ENCODE peak calls at places on chromosome 15, in four cellular contexts. Z, V, F and O are unnamed samples. For H3K4me1, the result is how much of the 10 kb centered on the place peaks cover.

GRCh38 chr15:41603941-41604660 is 45.1 kb downstream of the TYRO3 start:
- DNase-seq in Z (peak), V (peak), F (peak), O (peak)

GRCh38 chr15:67094001-67094826 is 28.8 kb downstream of the SMAD3 start:
- DNase-seq in Z (no peak), V (no peak), F (no peak), O (no peak)

GRCh38 chr15:57025264-57025939 is 107.0 kb downstream of the TCF12 start:
- DNase-seq in Z (no peak), V (no peak), F (peak), O (no peak)

GRCh38 chr15:95845862-95846515 is 484.5 kb upstream of the NR2F2 start:
- DNase-seq in Z (no peak), V (peak), F (no peak), O (no peak)

GRCh38 chr15:41024141-41024540 is 70.9 kb downstream of the CHAC1 start:
- DNase-seq in Z (no peak), V (no peak), F (no peak), O (no peak)

GRCh38 chr15:32715276-32715675 is 2.5 kb upstream of the GREM1 start:
- DNase-seq in Z (no peak), V (no peak), F (no peak), O (no peak)

GRCh38 chr15:67611803-67612369 is 69.4 kb downstream of the MAP2K5 start:
- DNase-seq in Z (no peak), V (no peak), F (no peak), O (no peak)

GRCh38 chr15:38260077-38260476 is 7.4 kb downstream of the SPRED1 start:
- DNase-seq in Z (no peak), V (no peak), F (no peak), O (no peak)

GRCh38 chr15:36774765-36775164 is 195.3 kb downstream of the CDIN1 start:
- DNase-seq in Z (no peak), V (no peak), F (no peak), O (no peak)

GRCh38 chr15:95715919-95716318 is 614.6 kb upstream of the NR2F2 start:
- DNase-seq in Z (no peak), V (no peak), F (no peak), O (no peak)

GRCh38 chr15:77874071-77874470 is 203.4 kb downstream of the TBC1D2B start:
- DNase-seq in Z (no peak), V (no peak), F (no peak), O (no peak)

GRCh38 chr15:57551717-57552677 is 39.7 kb upstream of the MYZAP start:
- DNase-seq in Z (no peak), V (peak), F (peak), O (no peak)

GRCh38 chr15:51814616-51815015 is 14.8 kb upstream of the TMOD3 start:
- DNase-seq in Z (no peak), V (no peak), F (no peak), O (no peak)

GRCh38 chr15:69185706-69186105 is 25.3 kb downstream of the GLCE start:
- DNase-seq in Z (no peak), V (no peak), F (no peak), O (no peak)

GRCh38 chr15:68315495-68316007 is 38.0 kb downstream of the FEM1B start:
- DNase-seq in Z (no peak), V (no peak), F (no peak), O (no peak)

GRCh38 chr15:57973534-57973933 is 92.0 kb downstream of the ALDH1A2 start:
- DNase-seq in Z (no peak), V (no peak), F (no peak), O (no peak)

GRCh38 chr15:57422113-57422754 is 45.9 kb downstream of the CGNL1 start:
- DNase-seq in Z (no peak), V (no peak), F (no peak), O (no peak)

GRCh38 chr15:51341366-51342248 is at the start of gene GLDN:
- DNase-seq in Z (no peak), V (peak), F (no peak), O (peak)

GRCh38 chr15:40782609-40783227 is 12.9 kb downstream of the C15orf62 start:
- DNase-seq in Z (peak), V (no peak), F (peak), O (peak)

GRCh38 chr15:69794643-69795461 is 302.9 kb downstream of the TLE3 start:
- DNase-seq in Z (no peak), V (no peak), F (peak), O (no peak)

GRCh38 chr15:27475395-27475794 is 504.4 kb downstream of the GABRG3 start:
- DNase-seq in Z (no peak), V (no peak), F (no peak), O (no peak)

GRCh38 chr15:73273181-73274002 is 95.4 kb downstream of the HCN4 start:
- DNase-seq in Z (peak), V (peak), F (peak), O (peak)

GRCh38 chr15:93210995-93211394 is 122.0 kb upstream of the RGMA start:
- DNase-seq in Z (no peak), V (no peak), F (no peak), O (no peak)

GRCh38 chr15:85423256-85423655 is 42.9 kb downstream of the AKAP13 start:
- DNase-seq in Z (no peak), V (no peak), F (no peak), O (no peak)

GRCh38 chr15:96324192-96324895 is 6.2 kb upstream of the NR2F2 start:
- DNase-seq in Z (no peak), V (no peak), F (peak), O (peak)

GRCh38 chr15:58511588-58511987 is 79.8 kb downstream of the LIPC start:
- DNase-seq in Z (no peak), V (no peak), F (no peak), O (no peak)

GRCh38 chr15:33473005-33473404 is 162.2 kb downstream of the RYR3 start:
- DNase-seq in Z (no peak), V (no peak), F (no peak), O (no peak)

GRCh38 chr15:59642351-59642750 is 15.0 kb downstream of the GTF2A2 start:
- DNase-seq in Z (no peak), V (no peak), F (no peak), O (no peak)

GRCh38 chr15:101288905-101289513 is 6.0 kb downstream of the SNRPA1 start:
- DNase-seq in Z (peak), V (no peak), F (peak), O (no peak)

GRCh38 chr15:62469874-62470688 is 305.0 kb upstream of the C2CD4B start:
- DNase-seq in Z (no peak), V (peak), F (peak), O (no peak)

GRCh38 chr15:28904541-28905303 is 18.9 kb downstream of the APBA2 start:
- DNase-seq in Z (no peak), V (no peak), F (no peak), O (no peak)

GRCh38 chr15:89860446-89860845 is 33.3 kb downstream of the AP3S2 start:
- DNase-seq in Z (no peak), V (no peak), F (no peak), O (no peak)
- H3K4me1 ChIP-seq in Z (under half), V (under half), F (under half), O (under half)

GRCh38 chr15:45118131-45118588 is 4.0 kb downstream of the DUOXA2 start:
- DNase-seq in Z (peak), V (peak), F (peak), O (peak)

GRCh38 chr15:45116006-45116481 is 1.9 kb downstream of the DUOXA2 start:
- DNase-seq in Z (no peak), V (no peak), F (no peak), O (no peak)

GRCh38 chr15:45117327-45118130 is 3.4 kb downstream of the DUOXA2 start:
- DNase-seq in Z (no peak), V (no peak), F (no peak), O (no peak)

GRCh38 chr15:45115312-45115820 is 1.2 kb downstream of the DUOXA2 start:
- DNase-seq in Z (no peak), V (no peak), F (no peak), O (no peak)

GRCh38 chr15:45116482-45117326 is 2.6 kb downstream of the DUOXA2 start:
- DNase-seq in Z (no peak), V (no peak), F (no peak), O (no peak)
- TF ChIP-seq CTCF in Z (no peak), V (no peak), F (no peak), O (no peak)

GRCh38 chr15:60722328-60723112 is 243.6 kb upstream of the ICE2 start:
- DNase-seq in Z (no peak), V (no peak), F (no peak), O (no peak)
- H3K4me1 ChIP-seq in Z (under half), V (under half), F (under half), O (under half)

GRCh38 chr15:25944386-25944785 is 81.3 kb upstream of the ATP10A start:
- DNase-seq in Z (no peak), V (no peak), F (no peak), O (no peak)
- TF ChIP-seq CTCF in Z (no peak), V (no peak), F (no peak), O (no peak)

GRCh38 chr15:64164436-64164835 is 1.6 kb upstream of the PPIB start:
- DNase-seq in Z (no peak), V (no peak), F (no peak), O (no peak)
- H3K4me1 ChIP-seq in Z (under half), V (under half), F (under half), O (under half)

GRCh38 chr15:80620141-80620540 is 75.0 kb upstream of the ABHD17C start:
- DNase-seq in Z (no peak), V (no peak), F (no peak), O (no peak)

GRCh38 chr15:80615783-80616391 is 79.2 kb upstream of the ABHD17C start:
- DNase-seq in Z (no peak), V (peak), F (peak), O (peak)

GRCh38 chr15:80618666-80619481 is 76.2 kb upstream of the ABHD17C start:
- DNase-seq in Z (no peak), V (no peak), F (no peak), O (no peak)

GRCh38 chr15:80620931-80621330 is 74.2 kb upstream of the ABHD17C start:
- DNase-seq in Z (no peak), V (no peak), F (no peak), O (no peak)

DNA sequence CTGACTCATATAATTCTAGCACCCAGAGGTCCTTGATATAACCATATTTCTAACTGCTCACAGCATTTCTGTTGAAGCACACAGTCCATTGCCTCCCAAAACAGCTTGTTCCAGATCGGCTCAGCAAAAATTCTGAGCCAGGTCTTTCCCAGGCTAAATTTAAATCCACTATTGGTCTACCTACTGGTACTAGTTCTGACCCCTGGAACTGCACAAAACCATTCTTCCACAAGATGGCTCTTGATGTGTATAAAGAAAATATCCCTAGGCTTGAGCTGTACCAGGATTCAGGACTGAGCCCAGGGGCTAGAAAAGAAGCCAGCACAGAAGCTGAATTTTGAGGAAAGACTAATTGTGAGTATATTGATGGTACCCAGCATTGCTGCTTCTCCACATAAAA is 75.4 kb upstream of the ABHD17C start:
- DNase-seq in Z (no peak), V (no peak), F (no peak), O (no peak)
- TF ChIP-seq CTCF in Z (no peak), V (peak), F (peak), O (peak)

GRCh38 chr15:80698636-80699035 is 3.5 kb downstream of the ABHD17C start:
- DNase-seq in Z (no peak), V (no peak), F (no peak), O (no peak)
- H3K4me1 ChIP-seq in Z (under half), V (under half), F (half or more), O (under half)

DNA sequence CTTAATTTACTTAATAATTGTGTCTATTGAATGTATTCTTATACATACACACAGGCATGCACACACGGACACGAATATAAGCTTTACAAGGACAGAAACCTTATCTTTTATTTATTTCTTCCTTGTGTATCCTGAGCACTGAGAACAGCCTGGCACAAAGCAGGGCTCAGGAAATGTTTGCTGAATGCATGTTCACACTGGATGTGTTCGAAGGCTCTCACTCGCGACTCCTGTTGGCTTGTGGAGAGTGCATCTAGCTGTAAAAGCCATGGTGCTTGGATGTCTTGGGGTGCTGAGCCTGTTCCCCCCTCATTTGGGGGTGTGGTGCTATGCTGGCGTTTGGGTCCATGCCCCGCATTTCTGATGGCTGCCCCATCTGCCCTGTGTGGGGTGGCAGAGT is 148.3 kb downstream of the IGF1R start:
- DNase-seq in Z (no peak), V (no peak), F (no peak), O (no peak)
- TF ChIP-seq CTCF in Z (no peak), V (no peak), F (no peak), O (no peak)

DNA sequence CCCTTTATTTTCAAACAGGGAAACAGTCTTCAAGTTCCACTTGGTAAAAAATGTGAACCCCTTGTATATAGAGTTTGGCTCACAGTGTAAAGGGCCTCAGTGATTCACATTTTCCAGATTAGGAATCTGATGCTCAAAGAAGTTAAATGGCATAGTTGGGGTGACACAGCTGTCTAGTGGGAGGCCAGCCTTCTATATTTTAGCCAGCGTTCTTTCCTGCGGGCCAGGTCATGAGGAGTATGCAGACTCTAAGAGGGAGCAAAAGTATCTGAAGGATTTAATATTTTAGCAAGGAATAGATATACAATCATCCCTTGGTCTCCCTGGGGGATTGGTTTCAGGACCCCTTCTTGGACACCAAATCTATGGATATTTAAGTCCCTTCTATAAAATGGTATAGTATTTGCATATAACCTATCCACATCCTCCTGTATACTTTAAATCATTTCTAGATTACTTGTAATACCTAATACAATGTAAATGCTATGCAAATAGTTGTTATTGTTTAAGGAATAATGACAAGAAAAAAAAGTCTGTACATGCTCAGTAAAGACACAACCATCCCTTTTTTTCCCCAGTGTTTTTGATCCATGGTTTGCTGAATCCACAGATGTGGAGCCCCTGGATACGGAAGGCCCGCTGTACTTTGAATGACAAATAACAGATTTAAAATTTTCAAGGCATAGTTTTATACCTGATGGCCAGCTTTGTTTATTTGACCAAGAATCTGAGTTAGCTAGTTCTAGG is 7.0 kb downstream of the B2M start:
- DNase-seq in Z (no peak), V (no peak), F (no peak), O (no peak)
- H3K4me1 ChIP-seq in Z (half or more), V (half or more), F (under half), O (under half)